ENCODE peak calls at places on chromosomes 11 and 22, in eight cellular contexts. One of them, this sample, is unnamed.

GRCh38 chr22:35752833-35753189 is 35.1 kb downstream of the APOL5 start:
- DNase-seq in NCI-H1105: no peak
- DNase-seq in nucleus accumbens: no peak
- DNase-seq in BE2C: no peak
- DNase-seq in EL: no peak
- DNase-seq in NB4: no peak
- DNase-seq in ELR: no peak
- DNase-seq in stimulated activated naive CD8-positive, alpha-beta T cell treated with anti-CD3 and anti-CD28 coated beads, Interleukin-15, amount 100 ng/mL, for 72 hours: no peak
- DNase-seq in this sample: no peak

GRCh38 chr11:12179521-12179920 is 69.1 kb downstream of the MICAL2 start:
- DNase-seq in NCI-H1105: no peak
- DNase-seq in nucleus accumbens: no peak
- DNase-seq in BE2C: no peak
- DNase-seq in EL: no peak
- DNase-seq in NB4: no peak
- DNase-seq in ELR: no peak
- DNase-seq in stimulated activated naive CD8-positive, alpha-beta T cell treated with anti-CD3 and anti-CD28 coated beads, Interleukin-15, amount 100 ng/mL, for 72 hours: no peak
- DNase-seq in this sample: no peak

GRCh38 chr11:133955091-133955846 is 1.5 kb downstream of the IGSF9B start:
- DNase-seq in NCI-H1105: peak; percentile 73
- DNase-seq in nucleus accumbens: no peak
- DNase-seq in BE2C: peak; percentile 76
- DNase-seq in EL: no peak
- DNase-seq in NB4: no peak
- DNase-seq in ELR: no peak
- DNase-seq in stimulated activated naive CD8-positive, alpha-beta T cell treated with anti-CD3 and anti-CD28 coated beads, Interleukin-15, amount 100 ng/mL, for 72 hours: no peak
- DNase-seq in this sample: no peak

GRCh38 chr22:30044369-30044768 is 35.9 kb upstream of the HORMAD2 start:
- DNase-seq in NCI-H1105: no peak
- DNase-seq in nucleus accumbens: no peak
- DNase-seq in BE2C: peak; percentile 46
- DNase-seq in EL: peak; percentile 94
- DNase-seq in NB4: no peak
- DNase-seq in ELR: peak; percentile 95
- DNase-seq in stimulated activated naive CD8-positive, alpha-beta T cell treated with anti-CD3 and anti-CD28 coated beads, Interleukin-15, amount 100 ng/mL, for 72 hours: no peak
- DNase-seq in this sample: no peak

GRCh38 chr22:18033204-18033998 is 9.0 kb upstream of the MICAL3 start:
- DNase-seq in NCI-H1105: no peak
- DNase-seq in nucleus accumbens: no peak
- DNase-seq in BE2C: no peak
- DNase-seq in EL: no peak
- DNase-seq in NB4: no peak
- DNase-seq in ELR: peak; percentile 39
- DNase-seq in stimulated activated naive CD8-positive, alpha-beta T cell treated with anti-CD3 and anti-CD28 coated beads, Interleukin-15, amount 100 ng/mL, for 72 hours: no peak
- DNase-seq in this sample: no peak

GRCh38 chr22:24435861-24436351 is 8.5 kb downstream of the ADORA2A start:
- DNase-seq in NCI-H1105: no peak
- DNase-seq in nucleus accumbens: no peak
- DNase-seq in BE2C: no peak
- DNase-seq in EL: peak; percentile 87
- DNase-seq in NB4: no peak
- DNase-seq in ELR: peak; percentile 96
- DNase-seq in stimulated activated naive CD8-positive, alpha-beta T cell treated with anti-CD3 and anti-CD28 coated beads, Interleukin-15, amount 100 ng/mL, for 72 hours: no peak
- DNase-seq in this sample: no peak

GRCh38 chr11:78532991-78533861 is 41.4 kb downstream of the NARS2 start:
- DNase-seq in NCI-H1105: no peak
- DNase-seq in nucleus accumbens: no peak
- DNase-seq in BE2C: no peak
- DNase-seq in EL: no peak
- DNase-seq in NB4: peak; percentile 41
- DNase-seq in ELR: no peak
- DNase-seq in stimulated activated naive CD8-positive, alpha-beta T cell treated with anti-CD3 and anti-CD28 coated beads, Interleukin-15, amount 100 ng/mL, for 72 hours: no peak
- DNase-seq in this sample: no peak

GRCh38 chr22:31230155-31230870 is 18.2 kb downstream of the LIMK2 start:
- DNase-seq in NCI-H1105: no peak
- DNase-seq in nucleus accumbens: no peak
- DNase-seq in BE2C: no peak
- DNase-seq in EL: no peak
- DNase-seq in NB4: peak; percentile 78
- DNase-seq in ELR: no peak
- DNase-seq in stimulated activated naive CD8-positive, alpha-beta T cell treated with anti-CD3 and anti-CD28 coated beads, Interleukin-15, amount 100 ng/mL, for 72 hours: no peak
- DNase-seq in this sample: no peak

GRCh38 chr11:62307950-62308349 is 9.1 kb upstream of the SCGB1D4 start:
- DNase-seq in NCI-H1105: no peak
- DNase-seq in nucleus accumbens: no peak
- DNase-seq in BE2C: no peak
- DNase-seq in EL: no peak
- DNase-seq in NB4: no peak
- DNase-seq in ELR: no peak
- DNase-seq in stimulated activated naive CD8-positive, alpha-beta T cell treated with anti-CD3 and anti-CD28 coated beads, Interleukin-15, amount 100 ng/mL, for 72 hours: no peak
- DNase-seq in this sample: no peak

GRCh38 chr11:42631223-42631843 is 680.5 kb upstream of the API5 start:
- DNase-seq in NCI-H1105: peak; percentile 50
- DNase-seq in nucleus accumbens: no peak
- DNase-seq in BE2C: peak; percentile 34
- DNase-seq in EL: no peak
- DNase-seq in NB4: peak; percentile 31
- DNase-seq in ELR: peak; percentile 7
- DNase-seq in stimulated activated naive CD8-positive, alpha-beta T cell treated with anti-CD3 and anti-CD28 coated beads, Interleukin-15, amount 100 ng/mL, for 72 hours: no peak
- DNase-seq in this sample: no peak

GRCh38 chr11:129681344-129682114 is 134.1 kb upstream of the TMEM45B start:
- DNase-seq in NCI-H1105: no peak
- DNase-seq in nucleus accumbens: no peak
- DNase-seq in BE2C: no peak
- DNase-seq in EL: no peak
- DNase-seq in NB4: no peak
- DNase-seq in ELR: no peak
- DNase-seq in stimulated activated naive CD8-positive, alpha-beta T cell treated with anti-CD3 and anti-CD28 coated beads, Interleukin-15, amount 100 ng/mL, for 72 hours: no peak
- DNase-seq in this sample: no peak

GRCh38 chr11:8963569-8964323 is 496 bp downstream of the TMEM9B start:
- DNase-seq in NCI-H1105: peak; percentile 74
- DNase-seq in nucleus accumbens: no peak
- DNase-seq in BE2C: peak; percentile 61
- DNase-seq in EL: peak; percentile 72
- DNase-seq in NB4: peak; percentile 80
- DNase-seq in ELR: peak; percentile 77
- DNase-seq in stimulated activated naive CD8-positive, alpha-beta T cell treated with anti-CD3 and anti-CD28 coated beads, Interleukin-15, amount 100 ng/mL, for 72 hours: peak; percentile 79
- DNase-seq in this sample: peak; percentile 75

GRCh38 chr22:48644108-48644507 is 1183.6 kb downstream of the BRD1 start:
- DNase-seq in NCI-H1105: no peak
- DNase-seq in nucleus accumbens: no peak
- DNase-seq in BE2C: no peak
- DNase-seq in EL: no peak
- DNase-seq in NB4: peak; percentile 89
- DNase-seq in ELR: no peak
- DNase-seq in stimulated activated naive CD8-positive, alpha-beta T cell treated with anti-CD3 and anti-CD28 coated beads, Interleukin-15, amount 100 ng/mL, for 72 hours: no peak
- DNase-seq in this sample: no peak

GRCh38 chr11:17229481-17230152 is 21.8 kb upstream of the PIK3C2A start:
- DNase-seq in NCI-H1105: no peak
- DNase-seq in nucleus accumbens: no peak
- DNase-seq in BE2C: no peak
- DNase-seq in EL: peak; percentile 23
- DNase-seq in NB4: no peak
- DNase-seq in ELR: peak; percentile 58
- DNase-seq in stimulated activated naive CD8-positive, alpha-beta T cell treated with anti-CD3 and anti-CD28 coated beads, Interleukin-15, amount 100 ng/mL, for 72 hours: no peak
- DNase-seq in this sample: no peak

GRCh38 chr11:1875093-1875785 is 16.5 kb downstream of the PRR33 start:
- DNase-seq in NCI-H1105: no peak
- DNase-seq in nucleus accumbens: no peak
- DNase-seq in BE2C: peak; percentile 18
- DNase-seq in EL: no peak
- DNase-seq in NB4: no peak
- DNase-seq in ELR: no peak
- DNase-seq in stimulated activated naive CD8-positive, alpha-beta T cell treated with anti-CD3 and anti-CD28 coated beads, Interleukin-15, amount 100 ng/mL, for 72 hours: no peak
- DNase-seq in this sample: peak; percentile 17

GRCh38 chr11:9861860-9862725 is 198.2 kb downstream of the SWAP70 start:
- DNase-seq in NCI-H1105: peak; percentile 59
- DNase-seq in nucleus accumbens: no peak
- DNase-seq in BE2C: peak; percentile 46
- DNase-seq in EL: peak; percentile 79
- DNase-seq in NB4: peak; percentile 81
- DNase-seq in ELR: peak; percentile 79
- DNase-seq in stimulated activated naive CD8-positive, alpha-beta T cell treated with anti-CD3 and anti-CD28 coated beads, Interleukin-15, amount 100 ng/mL, for 72 hours: peak; percentile 30
- DNase-seq in this sample: peak; percentile 21

GRCh38 chr11:65215441-65216076 is 33.8 kb downstream of the CAPN1 start:
- DNase-seq in NCI-H1105: no peak
- DNase-seq in nucleus accumbens: no peak
- DNase-seq in BE2C: no peak
- DNase-seq in EL: no peak
- DNase-seq in NB4: peak; percentile 60
- DNase-seq in ELR: no peak
- DNase-seq in stimulated activated naive CD8-positive, alpha-beta T cell treated with anti-CD3 and anti-CD28 coated beads, Interleukin-15, amount 100 ng/mL, for 72 hours: peak; percentile 33
- DNase-seq in this sample: no peak

GRCh38 chr22:47213571-47214230 is 451.3 kb downstream of the TBC1D22A start:
- DNase-seq in NCI-H1105: peak; percentile 7
- DNase-seq in nucleus accumbens: no peak
- DNase-seq in BE2C: peak; percentile 56
- DNase-seq in EL: no peak
- DNase-seq in NB4: peak; percentile 47
- DNase-seq in ELR: no peak
- DNase-seq in stimulated activated naive CD8-positive, alpha-beta T cell treated with anti-CD3 and anti-CD28 coated beads, Interleukin-15, amount 100 ng/mL, for 72 hours: peak; percentile 60
- DNase-seq in this sample: no peak

GRCh38 chr11:6544921-6545850 is 48.1 kb downstream of the DNHD1 start:
- DNase-seq in NCI-H1105: no peak
- DNase-seq in nucleus accumbens: no peak
- DNase-seq in BE2C: no peak
- DNase-seq in EL: peak; percentile 23
- DNase-seq in NB4: no peak
- DNase-seq in ELR: peak; percentile 34
- DNase-seq in stimulated activated naive CD8-positive, alpha-beta T cell treated with anti-CD3 and anti-CD28 coated beads, Interleukin-15, amount 100 ng/mL, for 72 hours: no peak
- DNase-seq in this sample: no peak

GRCh38 chr11:72247584-72247983 is 3.6 kb upstream of the PHOX2A start:
- DNase-seq in NCI-H1105: no peak
- DNase-seq in nucleus accumbens: no peak
- DNase-seq in BE2C: no peak
- DNase-seq in EL: no peak
- DNase-seq in NB4: no peak
- DNase-seq in ELR: no peak
- DNase-seq in stimulated activated naive CD8-positive, alpha-beta T cell treated with anti-CD3 and anti-CD28 coated beads, Interleukin-15, amount 100 ng/mL, for 72 hours: no peak
- DNase-seq in this sample: no peak

GRCh38 chr22:21902296-21903087 is 35.0 kb upstream of the MAPK1 start:
- DNase-seq in NCI-H1105: no peak
- DNase-seq in nucleus accumbens: no peak
- DNase-seq in BE2C: no peak
- DNase-seq in EL: no peak
- DNase-seq in NB4: peak; percentile 44
- DNase-seq in ELR: no peak
- DNase-seq in stimulated activated naive CD8-positive, alpha-beta T cell treated with anti-CD3 and anti-CD28 coated beads, Interleukin-15, amount 100 ng/mL, for 72 hours: no peak
- DNase-seq in this sample: peak; percentile 24

GRCh38 chr11:65915821-65916251 is 3.0 kb downstream of the C11orf68 start:
- DNase-seq in NCI-H1105: no peak
- DNase-seq in nucleus accumbens: no peak
- DNase-seq in BE2C: peak; percentile 81
- DNase-seq in EL: peak; percentile 100
- DNase-seq in NB4: peak; percentile 96
- DNase-seq in ELR: peak; percentile 100
- DNase-seq in stimulated activated naive CD8-positive, alpha-beta T cell treated with anti-CD3 and anti-CD28 coated beads, Interleukin-15, amount 100 ng/mL, for 72 hours: no peak
- DNase-seq in this sample: no peak

GRCh38 chr11:73577496-73577917 is 20.4 kb downstream of the FAM168A start:
- DNase-seq in NCI-H1105: no peak
- DNase-seq in nucleus accumbens: no peak
- DNase-seq in BE2C: no peak
- DNase-seq in EL: peak; percentile 67
- DNase-seq in NB4: no peak
- DNase-seq in ELR: peak; percentile 13
- DNase-seq in stimulated activated naive CD8-positive, alpha-beta T cell treated with anti-CD3 and anti-CD28 coated beads, Interleukin-15, amount 100 ng/mL, for 72 hours: no peak
- DNase-seq in this sample: no peak

GRCh38 chr22:37659066-37659896 is 758 bp downstream of the PDXP start:
- DNase-seq in NCI-H1105: no peak
- DNase-seq in nucleus accumbens: no peak
- DNase-seq in BE2C: no peak
- DNase-seq in EL: no peak
- DNase-seq in NB4: peak; percentile 58
- DNase-seq in ELR: no peak
- DNase-seq in stimulated activated naive CD8-positive, alpha-beta T cell treated with anti-CD3 and anti-CD28 coated beads, Interleukin-15, amount 100 ng/mL, for 72 hours: no peak
- DNase-seq in this sample: no peak

GRCh38 chr11:75453916-75454655 is 21.1 kb upstream of the KLHL35 start:
- DNase-seq in NCI-H1105: no peak
- DNase-seq in nucleus accumbens: no peak
- DNase-seq in BE2C: no peak
- DNase-seq in EL: peak; percentile 65
- DNase-seq in NB4: no peak
- DNase-seq in ELR: no peak
- DNase-seq in stimulated activated naive CD8-positive, alpha-beta T cell treated with anti-CD3 and anti-CD28 coated beads, Interleukin-15, amount 100 ng/mL, for 72 hours: no peak
- DNase-seq in this sample: no peak

GRCh38 chr11:119699227-119699626 is 29.8 kb downstream of the NECTIN1 start:
- DNase-seq in NCI-H1105: no peak
- DNase-seq in nucleus accumbens: no peak
- DNase-seq in BE2C: peak; percentile 42
- DNase-seq in EL: no peak
- DNase-seq in NB4: no peak
- DNase-seq in ELR: no peak
- DNase-seq in stimulated activated naive CD8-positive, alpha-beta T cell treated with anti-CD3 and anti-CD28 coated beads, Interleukin-15, amount 100 ng/mL, for 72 hours: no peak
- DNase-seq in this sample: no peak

GRCh38 chr11:123407124-123407995 is 22.7 kb upstream of the GRAMD1B start:
- DNase-seq in NCI-H1105: peak; percentile 88
- DNase-seq in nucleus accumbens: no peak
- DNase-seq in BE2C: peak; percentile 80
- DNase-seq in EL: peak; percentile 72
- DNase-seq in NB4: peak; percentile 76
- DNase-seq in ELR: peak; percentile 85
- DNase-seq in stimulated activated naive CD8-positive, alpha-beta T cell treated with anti-CD3 and anti-CD28 coated beads, Interleukin-15, amount 100 ng/mL, for 72 hours: peak; percentile 41
- DNase-seq in this sample: no peak

This sample was measured in GM12891.